ENCODE peak calls at places on chromosomes 4 and X, in ten cellular contexts. G is stomach; O is effector memory CD8-positive, alpha-beta T cell; N is Peyer's patch; I is cardiac fibroblast; H is central memory CD4-positive, alpha-beta T cell; T is activated T-helper 9 cell treated with anti-CD3 and anti-CD28 coated beads, Interleukin-2, amount 50 U/mL, for 16 hours; S is endothelial cell; R is occipital lobe; M is amniotic stem cell. U is an unnamed sample.

GRCh38 chr4:110412354-110412753 is 63.6 kb upstream of the ENPEP start:
- DNase-seq in G (no peak), O (no peak), N (no peak), I (no peak), H (no peak), T (no peak), S (no peak), R (no peak), M (no peak), U (peak; percentile 33)

GRCh38 chr4:173367946-173368345 is 2.8 kb upstream of the SAP30 start:
- DNase-seq in G (no peak), O (no peak), N (no peak), I (peak; percentile 62), H (no peak), T (no peak), S (no peak), R (no peak), M (no peak), U (no peak)

GRCh38 chrX:8738588-8739189 is 6.8 kb upstream of the ANOS1 start:
- DNase-seq in G (peak; percentile 59), O (peak; percentile 6), N (no peak), I (peak; percentile 59), H (no peak), T (no peak), S (peak; percentile 50), R (peak; percentile 3), M (no peak), U (peak; percentile 15)

GRCh38 chr4:138972956-138973819 is 42.4 kb upstream of the NOCT start:
- DNase-seq in G (no peak), O (no peak), N (no peak), I (no peak), H (no peak), T (no peak), S (no peak), R (no peak), M (no peak), U (peak; percentile 13)

GRCh38 chr4:77959566-77960338 is 97.1 kb downstream of the MRPL1 start:
- DNase-seq in G (no peak), O (no peak), N (no peak), I (peak; percentile 81), H (peak; percentile 1), T (no peak), S (no peak), R (no peak), M (peak; percentile 61), U (peak; percentile 49)

GRCh38 chr4:119508281-119508680 is 120.3 kb downstream of the PDE5A start:
- DNase-seq in G (no peak), O (no peak), N (no peak), I (no peak), H (no peak), T (no peak), S (no peak), R (no peak), M (no peak), U (no peak)

GRCh38 chr4:86965019-86965976 is 30.5 kb downstream of the AFF1 start:
- DNase-seq in G (no peak), O (no peak), N (no peak), I (no peak), H (no peak), T (no peak), S (no peak), R (no peak), M (no peak), U (no peak)

GRCh38 chr4:132386130-132386529 is 763.0 kb upstream of the PCDH10 start:
- DNase-seq in G (no peak), O (no peak), N (no peak), I (no peak), H (no peak), T (no peak), S (no peak), R (no peak), M (no peak), U (no peak)

GRCh38 chrX:85922821-85923220 is 124.5 kb downstream of the CHM start:
- DNase-seq in G (no peak), O (no peak), N (no peak), I (peak; percentile 31), H (no peak), T (no peak), S (no peak), R (peak; percentile 0), M (no peak), U (no peak)

GRCh38 chr4:95835672-95836071 is 4.2 kb upstream of the PDHA2 start:
- DNase-seq in G (no peak), O (no peak), N (no peak), I (no peak), H (no peak), T (no peak), S (peak; percentile 22), R (no peak), M (no peak), U (no peak)

GRCh38 chr4:184534511-184535391 is 60.4 kb upstream of the IRF2 start:
- DNase-seq in G (no peak), O (no peak), N (no peak), I (peak; percentile 88), H (peak; percentile 58), T (no peak), S (no peak), R (no peak), M (peak; percentile 30), U (peak; percentile 37)

GRCh38 chrX:10189317-10190268 is 32.8 kb downstream of the CLCN4 start:
- DNase-seq in G (peak; percentile 83), O (peak; percentile 68), N (peak; percentile 69), I (peak; percentile 67), H (peak; percentile 57), T (peak; percentile 59), S (peak; percentile 74), R (peak; percentile 45), M (peak; percentile 26), U (peak; percentile 58)

GRCh38 chrX:70444326-70445196 is at the start of gene DLG3:
- DNase-seq in G (no peak), O (peak; percentile 14), N (peak; percentile 18), I (peak; percentile 48), H (no peak), T (no peak), S (peak; percentile 38), R (peak; percentile 70), M (no peak), U (no peak)

GRCh38 chr4:14994242-14994641 is 8.0 kb upstream of the CPEB2 start:
- DNase-seq in G (no peak), O (no peak), N (no peak), I (no peak), H (no peak), T (no peak), S (no peak), R (no peak), M (no peak), U (no peak)

GRCh38 chrX:128754130-128754529 is 701.9 kb upstream of the ACTRT1 start:
- DNase-seq in G (no peak), O (no peak), N (no peak), I (no peak), H (no peak), T (no peak), S (no peak), R (no peak), M (no peak), U (no peak)

GRCh38 chrX:8987672-8988250 is 46.2 kb downstream of the FAM9B start:
- DNase-seq in G (no peak), O (no peak), N (peak; percentile 38), I (no peak), H (peak; percentile 82), T (no peak), S (no peak), R (no peak), M (no peak), U (no peak)

GRCh38 chr4:38815879-38816782 is 11.5 kb upstream of the TLR1 start:
- DNase-seq in G (no peak), O (no peak), N (no peak), I (no peak), H (no peak), T (no peak), S (no peak), R (no peak), M (no peak), U (peak; percentile 19)

GRCh38 chr4:41428205-41428940 is 109.6 kb upstream of the LIMCH1 start:
- DNase-seq in G (no peak), O (no peak), N (no peak), I (no peak), H (no peak), T (no peak), S (no peak), R (no peak), M (no peak), U (no peak)